ENCODE peak calls at places on chromosomes 3 and 15, in four cellular contexts. Q, T, Y and E are unnamed samples.
A peak's percentile ranks its signal among the peaks of the same experiment; 100 is the strongest.

GRCh38 chr3:18538463-18538862 is 113.3 kb upstream of the SATB1 start:
- DNase-seq in Q (no peak), T (no peak), Y (no peak), E (no peak)

GRCh38 chr15:64305261-64305660 is 50.7 kb downstream of the CSNK1G1 start:
- DNase-seq in Q (no peak), T (no peak), Y (no peak), E (no peak)

GRCh38 chr3:178835033-178835432 is 236.6 kb downstream of the ZMAT3 start:
- DNase-seq in Q (no peak), T (no peak), Y (no peak), E (no peak)

GRCh38 chr15:100997442-100997841 is 78.3 kb downstream of the LRRK1 start:
- DNase-seq in Q (no peak), T (no peak), Y (no peak), E (no peak)

GRCh38 chr3:4829031-4829394 is 150.2 kb upstream of the BHLHE40 start:
- DNase-seq in Q (no peak), T (no peak), Y (no peak), E (no peak)

GRCh38 chr3:70943886-70944285 is 631.4 kb upstream of the MDFIC2 start:
- DNase-seq in Q (no peak), T (no peak), Y (no peak), E (no peak)

GRCh38 chr3:131007782-131008181 is 18.8 kb downstream of the ASTE1 start:
- DNase-seq in Q (no peak), T (no peak), Y (no peak), E (no peak)

GRCh38 chr3:41357271-41357670 is 158.0 kb downstream of the CTNNB1 start:
- DNase-seq in Q (no peak), T (no peak), Y (no peak), E (no peak)

GRCh38 chr3:132867526-132867925 is 145.3 kb upstream of the NPHP3 start:
- DNase-seq in Q (no peak), T (no peak), Y (no peak), E (no peak)

GRCh38 chr3:27939940-27940339 is 217.8 kb upstream of the EOMES start:
- DNase-seq in Q (no peak), T (no peak), Y (no peak), E (no peak)

GRCh38 chr3:193943200-193943599 is 192.7 kb upstream of the HES1 start:
- DNase-seq in Q (no peak), T (no peak), Y (no peak), E (peak; percentile 31)

GRCh38 chr15:45549831-45550230 is 27.3 kb upstream of the SLC30A4 start:
- DNase-seq in Q (no peak), T (no peak), Y (no peak), E (no peak)

GRCh38 chr15:62103431-62103830 is 36.7 kb downstream of the C2CD4A start:
- DNase-seq in Q (no peak), T (no peak), Y (no peak), E (no peak)

GRCh38 chr15:41207687-41208448 is 22.7 kb downstream of the EXD1 start:
- DNase-seq in Q (no peak), T (no peak), Y (no peak), E (no peak)

GRCh38 chr3:132134611-132135010 is 99.8 kb upstream of the CPNE4 start:
- DNase-seq in Q (no peak), T (no peak), Y (no peak), E (no peak)

GRCh38 chr15:89105147-89105546 is 16.9 kb downstream of the ABHD2 start:
- DNase-seq in Q (no peak), T (no peak), Y (no peak), E (no peak)

GRCh38 chr3:6242104-6242503 is 618.8 kb upstream of the GRM7 start:
- DNase-seq in Q (no peak), T (no peak), Y (no peak), E (no peak)

GRCh38 chr3:170228093-170228766 is 6.0 kb downstream of the PRKCI start:
- DNase-seq in Q (no peak), T (no peak), Y (no peak), E (no peak)

GRCh38 chr3:128709506-128710210 is 16.3 kb upstream of the RAB7A start:
- DNase-seq in Q (no peak), T (no peak), Y (no peak), E (no peak)

GRCh38 chr3:42547401-42547945 is 34.3 kb downstream of the SEC22C start:
- DNase-seq in Q (no peak), T (peak; percentile 57), Y (peak; percentile 67), E (peak; percentile 62)

GRCh38 chr3:120908803-120909601 is 997 bp downstream of the STXBP5L start:
- DNase-seq in Q (no peak), T (peak; percentile 37), Y (no peak), E (no peak)

GRCh38 chr15:58293622-58294550 is 137.9 kb upstream of the LIPC start:
- DNase-seq in Q (no peak), T (no peak), Y (no peak), E (no peak)

GRCh38 chr3:64331605-64332004 is 106.3 kb upstream of the PRICKLE2 start:
- DNase-seq in Q (no peak), T (no peak), Y (no peak), E (no peak)

GRCh38 chr3:15102833-15103232 is 3.9 kb upstream of the RBSN start:
- DNase-seq in Q (no peak), T (no peak), Y (no peak), E (no peak)

GRCh38 chr15:62447742-62448141 is 282.7 kb upstream of the C2CD4B start:
- DNase-seq in Q (no peak), T (no peak), Y (peak; percentile 42), E (no peak)

GRCh38 chr15:92166751-92167412 is 226.8 kb upstream of the ST8SIA2 start:
- DNase-seq in Q (no peak), T (no peak), Y (peak; percentile 23), E (no peak)

GRCh38 chr15:92653836-92654524 is 1.6 kb downstream of the FAM174B start:
- DNase-seq in Q (no peak), T (no peak), Y (no peak), E (no peak)

GRCh38 chr15:64464271-64465005 is 4.1 kb downstream of the ZNF609 start:
- DNase-seq in Q (no peak), T (no peak), Y (no peak), E (no peak)

GRCh38 chr15:41634072-41634628 is 26.1 kb upstream of the MGA start:
- DNase-seq in Q (no peak), T (peak; percentile 9), Y (no peak), E (no peak)

GRCh38 chr3:118991775-118992174 is 42.9 kb downstream of the IGSF11 start:
- DNase-seq in Q (no peak), T (no peak), Y (no peak), E (peak; percentile 71)

GRCh38 chr3:195260286-195260905 is 10.6 kb downstream of the XXYLT1 start:
- DNase-seq in Q (peak; percentile 54), T (peak; percentile 47), Y (no peak), E (no peak)

GRCh38 chr15:67117356-67117755 is 52.0 kb downstream of the SMAD3 start:
- DNase-seq in Q (no peak), T (peak; percentile 45), Y (no peak), E (no peak)

GRCh38 chr3:73664389-73664788 is 39.6 kb upstream of the PDZRN3 start:
- DNase-seq in Q (no peak), T (no peak), Y (no peak), E (no peak)

GRCh38 chr3:182565916-182566524 is 227.3 kb upstream of the ATP11B start:
- DNase-seq in Q (no peak), T (no peak), Y (no peak), E (no peak)

GRCh38 chr15:57784081-57784488 is 77.6 kb downstream of the POLR2M start:
- DNase-seq in Q (no peak), T (no peak), Y (peak; percentile 46), E (no peak)

GRCh38 chr3:159837725-159838124 is 150.9 kb upstream of the IL12A start:
- DNase-seq in Q (no peak), T (no peak), Y (no peak), E (no peak)

GRCh38 chr3:108588616-108589015 is 622 bp downstream of the CIP2A start:
- DNase-seq in Q (no peak), T (peak; percentile 73), Y (no peak), E (no peak)

GRCh38 chr3:182760576-182761164 is 32.6 kb upstream of the ATP11B start:
- DNase-seq in Q (no peak), T (no peak), Y (no peak), E (no peak)

GRCh38 chr3:27544372-27544865 is 60.2 kb upstream of the SLC4A7 start:
- DNase-seq in Q (no peak), T (no peak), Y (no peak), E (no peak)